ENCODE peak calls at places on chromosome 5, in nine cellular contexts. T, Y, A, L, Z, M, I, H and J are unnamed samples.

GRCh38 chr5:69512740-69513260 is 20.2 kb downstream of the OCLN start:
- DNase-seq in Z (no peak), H (peak; percentile 49), Y (peak; percentile 49), A (peak; percentile 77), T (no peak), L (no peak), M (no peak), I (peak; percentile 78), J (no peak)

GRCh38 chr5:95519681-95520080 is 35.1 kb downstream of the SKIC3 start:
- DNase-seq in H (no peak), Z (no peak), A (no peak), I (no peak), L (no peak), T (no peak), M (no peak), Y (no peak), J (no peak)

GRCh38 chr5:61023131-61023530 is 78.1 kb downstream of the NDUFAF2 start:
- DNase-seq in H (peak; percentile 38), L (no peak), T (no peak), A (no peak), Z (no peak), Y (peak; percentile 54), I (no peak), M (no peak), J (no peak)

GRCh38 chr5:174192103-174192655 is 146.7 kb downstream of the NSG2 start:
- DNase-seq in T (no peak), A (no peak), M (no peak), H (no peak), I (no peak), L (no peak), Y (no peak), Z (no peak), J (no peak)

GRCh38 chr5:88244686-88245085 is 24.0 kb downstream of the TMEM161B start:
- DNase-seq in M (no peak), L (no peak), A (peak; percentile 20), Y (no peak), Z (no peak), I (no peak), H (no peak), T (no peak), J (no peak)

GRCh38 chr5:57445006-57445714 is 37.5 kb downstream of the ACTBL2 start:
- DNase-seq in H (no peak), Z (no peak), M (no peak), Y (peak; percentile 18), L (no peak), I (no peak), T (no peak), A (no peak), J (no peak)

GRCh38 chr5:173318881-173319609 is 9.2 kb downstream of the STC2 start:
- DNase-seq in I (no peak), Y (peak; percentile 72), H (no peak), T (no peak), Z (no peak), A (no peak), L (no peak), M (no peak), J (no peak)

GRCh38 chr5:139566611-139567010 is 5.5 kb downstream of the UBE2D2 start:
- DNase-seq in H (no peak), Y (peak; percentile 72), I (no peak), T (no peak), Z (no peak), A (no peak), M (no peak), L (no peak), J (no peak)

GRCh38 chr5:77239126-77239741 is 28.8 kb downstream of the PDE8B start:
- DNase-seq in Y (no peak), L (peak; percentile 48), Z (no peak), I (peak; percentile 31), A (peak; percentile 13), T (no peak), M (no peak), H (peak; percentile 1), J (no peak)

GRCh38 chr5:143384865-143385657 is 18.4 kb downstream of the NR3C1 start:
- DNase-seq in T (no peak), M (no peak), H (no peak), Z (no peak), I (no peak), A (no peak), Y (no peak), L (no peak), J (no peak)

GRCh38 chr5:170573660-170574059 is 69.8 kb downstream of the KCNIP1 start:
- DNase-seq in T (no peak), I (no peak), L (no peak), A (no peak), M (no peak), H (peak; percentile 39), Y (no peak), Z (no peak), J (no peak)

GRCh38 chr5:146965781-146966659 is 87.5 kb upstream of the PPP2R2B start:
- DNase-seq in Z (peak; percentile 24), I (peak; percentile 89), A (peak; percentile 72), Y (peak; percentile 71), T (peak; percentile 69), M (peak; percentile 8), H (peak; percentile 70), L (peak; percentile 71), J (no peak)

GRCh38 chr5:153147891-153148623 is 342.4 kb upstream of the GRIA1 start:
- DNase-seq in I (peak; percentile 82), Z (no peak), H (peak; percentile 65), T (peak; percentile 14), Y (peak; percentile 76), A (peak; percentile 63), L (peak; percentile 15), M (no peak), J (no peak)

GRCh38 chr5:91635950-91636349 is 252.8 kb upstream of the ARRDC3 start:
- DNase-seq in Y (no peak), A (no peak), I (no peak), Z (no peak), M (no peak), L (no peak), T (no peak), H (no peak), J (no peak)

GRCh38 chr5:72440207-72440638 is 67.0 kb downstream of the ZNF366 start:
- DNase-seq in A (no peak), L (no peak), T (no peak), H (no peak), M (no peak), Y (peak; percentile 19), I (no peak), Z (no peak), J (no peak)

GRCh38 chr5:32710335-32710858 is 724 bp upstream of the NPR3 start:
- DNase-seq in Y (no peak), L (peak; percentile 21), M (no peak), I (no peak), A (peak; percentile 25), T (peak; percentile 41), Z (peak; percentile 16), H (no peak), J (no peak)

GRCh38 chr5:172949426-172949825 is 9.8 kb upstream of the RPL26L1 start:
- DNase-seq in H (no peak), A (no peak), I (no peak), M (no peak), T (no peak), Z (no peak), L (no peak), Y (no peak), J (no peak)

GRCh38 chr5:158943057-158943456 is 156.7 kb downstream of the EBF1 start:
- DNase-seq in H (peak; percentile 27), T (no peak), Y (peak; percentile 84), Z (peak; percentile 34), I (peak; percentile 96), M (no peak), L (peak; percentile 24), A (peak; percentile 95), J (no peak)

DNA sequence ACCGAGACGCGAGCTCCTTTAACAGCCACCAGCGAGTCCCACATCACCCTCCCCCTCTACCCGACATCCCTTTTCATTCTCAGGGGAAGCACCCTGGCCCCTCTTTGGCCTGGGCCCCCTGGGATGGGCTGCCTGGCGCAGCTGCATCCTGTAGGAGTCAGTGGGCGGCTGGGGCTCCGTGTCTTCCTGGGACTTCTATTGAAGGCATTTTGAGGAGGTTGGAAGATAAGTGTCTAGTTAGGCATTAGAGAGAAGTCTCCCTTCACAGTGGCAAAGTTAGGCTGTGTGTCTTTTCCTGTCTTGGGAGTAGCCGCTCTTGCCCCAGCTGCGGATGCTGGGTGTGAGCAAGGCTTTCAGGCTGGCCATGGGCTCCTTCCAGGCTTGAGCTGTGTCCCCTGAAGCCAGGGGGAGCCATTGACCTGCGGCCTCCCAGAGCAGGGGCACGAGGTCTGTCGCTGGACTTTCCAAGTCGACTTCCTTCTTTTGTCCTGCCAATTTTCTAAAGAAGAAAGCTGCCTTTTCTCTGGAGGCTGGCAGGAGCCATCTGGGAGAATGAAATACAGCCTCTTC is 18.6 kb upstream of the NKD2 start:
- DNase-seq in H (no peak), Z (peak; percentile 55), M (no peak), I (no peak), A (no peak), L (no peak), T (peak; percentile 73), Y (no peak), J (no peak)
- TF ChIP-seq CTCF in H (no peak), Z (peak; percentile 62), M (no peak), I (no peak), A (no peak), L (no peak), T (no peak), Y (no peak), J (no peak)

GRCh38 chr5:149406203-149406978 is 27.3 kb upstream of the IL17B start:
- DNase-seq in Z (peak; percentile 94), M (no peak), H (peak; percentile 52), A (no peak), T (no peak), Y (peak; percentile 98), I (no peak), L (no peak), J (no peak)
- TF ChIP-seq CTCF in Z (peak; percentile 16), M (no peak), H (peak; percentile 26), A (no peak), T (no peak), Y (peak; percentile 43), I (no peak), L (no peak), J (no peak)

GRCh38 chr5:82799346-82800077 is 277.7 kb downstream of the TMEM167A start:
- DNase-seq in I (no peak), H (no peak), Y (peak; percentile 21), L (no peak), Z (no peak), M (no peak), T (no peak), A (no peak), J (no peak)
- TF ChIP-seq CTCF in I (no peak), H (no peak), Y (no peak), L (no peak), Z (no peak), M (no peak), T (peak; percentile 17), A (no peak), J (no peak)

GRCh38 chr5:113329981-113330380 is 104.8 kb downstream of the TSSK1B start:
- DNase-seq in Y (no peak), T (no peak), H (no peak), L (no peak), M (no peak), A (no peak), I (no peak), Z (no peak), J (no peak)

GRCh38 chr5:113325054-113325453 is 109.7 kb downstream of the TSSK1B start:
- DNase-seq in Z (no peak), A (no peak), H (no peak), Y (no peak), M (no peak), T (no peak), I (no peak), L (no peak), J (no peak)

GRCh38 chr5:113331201-113331551 is 103.6 kb downstream of the TSSK1B start:
- DNase-seq in Z (no peak), Y (peak; percentile 42), M (no peak), A (no peak), H (no peak), I (peak; percentile 82), T (no peak), L (no peak), J (no peak)

GRCh38 chr5:113330533-113331200 is 104.1 kb downstream of the TSSK1B start:
- DNase-seq in T (no peak), A (peak; percentile 78), M (no peak), L (peak; percentile 18), Z (no peak), I (peak; percentile 93), H (no peak), Y (peak; percentile 60), J (no peak)
- TF ChIP-seq CTCF in T (peak; percentile 36), A (peak; percentile 68), M (peak; percentile 58), L (no peak), Z (peak; percentile 60), I (peak; percentile 63), H (peak; percentile 52), Y (peak; percentile 43), J (no peak)